ENCODE peak calls at places on chromosome 18, in five cellular contexts. Q is gastrocnemius medialis; J is H1; F is substantia nigra; B is CD4-positive, CD25-positive, alpha-beta regulatory T cell. W is an unnamed sample.

GRCh38 chr18:475202-475624 is 25.3 kb downstream of the COLEC12 start:
- DNase-seq in Q (no peak), J (peak), F (no peak), B (no peak), W (no peak)

GRCh38 chr18:48264508-48264907 is 144.7 kb downstream of the ZBTB7C start:
- DNase-seq in Q (no peak), J (no peak), F (no peak), B (no peak), W (no peak)

GRCh38 chr18:23462876-23463275 is 9.8 kb downstream of the RIOK3 start:
- DNase-seq in Q (no peak), J (no peak), F (no peak), B (no peak), W (no peak)

GRCh38 chr18:74715306-74715705 is 117.6 kb downstream of the ZNF407 start:
- DNase-seq in Q (no peak), J (no peak), F (peak), B (no peak), W (no peak)

GRCh38 chr18:23824704-23825103 is 135.5 kb downstream of the LAMA3 start:
- DNase-seq in Q (no peak), J (no peak), F (no peak), B (no peak), W (no peak)

GRCh38 chr18:39058386-39059000 is 1492.9 kb upstream of the CELF4 start:
- DNase-seq in Q (no peak), J (no peak), F (no peak), B (no peak), W (no peak)

GRCh38 chr18:28027755-28028154 is 149.2 kb downstream of the CDH2 start:
- DNase-seq in Q (no peak), J (no peak), F (no peak), B (no peak), W (no peak)

GRCh38 chr18:73807551-73808192 is 340.0 kb downstream of the FBXO15 start:
- DNase-seq in Q (no peak), J (no peak), F (no peak), B (no peak), W (no peak)

GRCh38 chr18:64972545-64972944 is 778.3 kb upstream of the CDH7 start:
- DNase-seq in Q (no peak), J (no peak), F (no peak), B (no peak), W (no peak)

GRCh38 chr18:398866-399637 is 101.4 kb downstream of the COLEC12 start:
- DNase-seq in Q (no peak), J (no peak), F (no peak), B (no peak), W (no peak)

GRCh38 chr18:22342625-22343024 is 75.1 kb downstream of the CTAGE1 start:
- DNase-seq in Q (no peak), J (no peak), F (no peak), B (no peak), W (peak)

GRCh38 chr18:62399781-62400308 is 74.7 kb downstream of the TNFRSF11A start:
- DNase-seq in Q (no peak), J (no peak), F (no peak), B (no peak), W (no peak)

GRCh38 chr18:59383831-59384230 is 24.8 kb upstream of the LMAN1 start:
- DNase-seq in Q (no peak), J (no peak), F (no peak), B (no peak), W (no peak)

GRCh38 chr18:71630686-71631085 is 913.5 kb downstream of the CBLN2 start:
- DNase-seq in Q (no peak), J (no peak), F (no peak), B (no peak), W (no peak)

GRCh38 chr18:26963292-26963691 is 97.8 kb upstream of the AQP4 start:
- DNase-seq in Q (no peak), J (no peak), F (no peak), B (no peak), W (no peak)

GRCh38 chr18:23887493-23887892 is 127.1 kb upstream of the TTC39C start:
- DNase-seq in Q (no peak), J (no peak), F (no peak), B (no peak), W (no peak)

GRCh38 chr18:22314001-22314400 is 103.7 kb downstream of the CTAGE1 start:
- DNase-seq in Q (no peak), J (no peak), F (no peak), B (no peak), W (no peak)

GRCh38 chr18:79948719-79949411 is 2.6 kb downstream of the SLC66A2 start:
- DNase-seq in Q (no peak), J (no peak), F (no peak), B (no peak), W (no peak)

GRCh38 chr18:2906522-2907458 is 60.0 kb downstream of the EMILIN2 start:
- DNase-seq in Q (no peak), J (no peak), F (no peak), B (peak), W (no peak)

GRCh38 chr18:32389191-32389590 is 81.5 kb downstream of the GAREM1 start:
- DNase-seq in Q (no peak), J (no peak), F (no peak), B (no peak), W (no peak)

GRCh38 chr18:50117876-50118275 is 77.1 kb downstream of the MYO5B start:
- DNase-seq in Q (no peak), J (no peak), F (no peak), B (no peak), W (no peak)

GRCh38 chr18:23300211-23300887 is 152.7 kb upstream of the RIOK3 start:
- DNase-seq in Q (no peak), J (no peak), F (no peak), B (no peak), W (no peak)

GRCh38 chr18:54774423-54774822 is 53.9 kb upstream of the RAB27B start:
- DNase-seq in Q (no peak), J (no peak), F (no peak), B (no peak), W (no peak)

GRCh38 chr18:60649107-60649506 is 276.5 kb upstream of the MC4R start:
- DNase-seq in Q (no peak), J (no peak), F (no peak), B (no peak), W (no peak)

GRCh38 chr18:22322251-22322691 is 95.4 kb downstream of the CTAGE1 start:
- DNase-seq in Q (no peak), J (no peak), F (no peak), B (no peak), W (no peak)

GRCh38 chr18:58076052-58076451 is 32.0 kb downstream of the NEDD4L start:
- DNase-seq in Q (no peak), J (no peak), F (no peak), B (no peak), W (no peak)

GRCh38 chr18:31245820-31246219 is 72.1 kb upstream of the DSG1 start:
- DNase-seq in Q (no peak), J (no peak), F (no peak), B (no peak), W (peak)

DNA sequence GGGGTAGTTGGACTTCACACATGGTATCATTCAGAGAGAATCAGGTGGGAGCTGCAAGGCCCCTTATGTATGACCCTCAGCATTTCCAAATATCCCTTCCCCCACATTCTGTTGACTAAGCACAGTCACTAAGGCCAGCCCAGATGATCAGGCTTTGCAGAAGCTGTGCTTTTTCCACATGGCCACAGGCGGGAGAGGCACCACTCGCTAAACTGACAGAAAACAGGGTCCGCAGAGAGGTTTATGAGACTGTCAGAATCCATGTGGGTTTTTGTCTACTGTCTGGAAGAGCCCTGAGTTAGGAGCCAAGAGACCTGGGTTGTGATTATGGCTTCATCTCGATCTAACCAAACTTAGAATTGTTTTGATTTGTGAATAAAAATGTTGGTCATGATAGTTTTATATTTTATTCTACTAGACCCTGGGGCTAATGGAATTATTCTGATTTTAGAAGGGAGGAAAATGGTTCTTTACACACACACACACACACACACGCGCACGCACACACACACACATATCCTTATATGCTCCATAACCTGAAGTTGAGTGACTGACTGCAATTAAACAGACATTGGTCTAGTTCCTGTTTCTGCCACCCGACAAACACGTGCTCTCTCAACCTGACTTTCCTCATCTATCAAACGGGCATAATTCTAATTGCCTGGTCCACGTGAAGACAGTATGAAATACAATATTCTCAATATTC is 50.6 kb downstream of the SETBP1 start:
- DNase-seq in Q (no peak), J (no peak), F (no peak), B (no peak), W (no peak)
- H3K27ac ChIP-seq in Q (peak), J (no peak), F (no peak), B (no peak), W (peak)

DNA sequence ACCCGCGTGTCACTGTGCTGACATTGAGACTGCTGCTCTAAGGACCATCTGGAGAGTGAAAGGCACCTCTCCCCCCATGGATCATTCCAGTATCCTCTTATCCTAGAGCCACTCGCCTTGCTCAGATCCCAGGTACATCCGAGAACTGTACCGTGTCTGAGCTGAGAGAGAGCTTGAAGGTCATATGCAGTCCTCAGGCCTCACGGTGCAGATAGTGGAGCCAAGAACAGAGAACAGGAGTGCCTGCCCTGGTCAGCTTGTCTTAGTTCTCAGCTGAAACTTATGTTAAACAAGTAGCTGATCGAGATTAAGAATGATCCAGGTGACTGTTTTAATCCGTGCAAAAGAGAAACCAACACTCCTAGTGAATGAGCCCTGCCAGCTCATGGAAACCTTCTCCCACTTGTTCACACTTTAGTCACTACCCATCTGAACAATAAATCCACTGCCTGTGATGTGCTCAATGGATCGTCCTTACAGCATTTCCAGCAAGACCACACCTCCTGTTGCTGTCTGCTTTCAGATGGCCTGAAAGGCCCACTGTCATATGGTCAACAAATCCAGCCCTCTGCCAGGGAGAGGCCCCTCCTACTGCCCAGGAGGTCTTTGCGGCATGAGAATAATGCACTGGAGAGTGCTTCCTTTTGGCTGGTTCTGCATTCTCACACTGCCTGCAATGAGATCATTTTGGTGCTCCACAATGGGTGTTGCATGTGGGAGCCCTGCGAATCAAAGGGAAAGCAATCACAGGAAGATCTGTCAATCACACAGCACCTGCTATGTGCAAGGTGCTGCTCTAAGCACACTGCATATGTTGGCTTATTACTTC is 43.7 kb upstream of the APCDD1 start:
- DNase-seq in Q (no peak), J (no peak), F (no peak), B (no peak), W (peak)
- H3K27ac ChIP-seq in Q (no peak), J (no peak), F (no peak), B (no peak), W (no peak)

GRCh38 chr18:51153659-51154371 is 43.7 kb downstream of the MEX3C start:
- DNase-seq in Q (no peak), J (no peak), F (no peak), B (peak), W (no peak)
- H3K27ac ChIP-seq in Q (peak), J (no peak), F (no peak), B (peak), W (no peak)

DNA sequence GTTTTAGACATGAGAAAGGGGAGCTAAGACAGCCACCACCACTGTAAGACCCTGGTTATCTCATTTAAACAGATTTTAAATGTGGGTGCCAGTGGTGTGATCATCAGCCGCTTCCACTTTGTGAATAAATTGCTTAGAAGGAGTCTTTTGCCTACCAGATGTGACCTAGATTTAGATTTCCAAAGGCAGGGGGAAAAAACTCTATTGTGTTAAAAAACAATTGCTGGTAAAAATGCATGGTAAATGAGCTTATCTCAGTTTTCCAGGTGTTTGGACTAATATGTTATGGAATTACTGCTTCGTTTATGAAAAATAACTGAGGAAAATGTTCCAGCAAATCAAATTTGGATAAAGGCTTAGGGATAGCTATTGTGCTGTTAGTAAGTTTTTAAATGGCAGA is 466.3 kb upstream of the RAB12 start:
- DNase-seq in Q (no peak), J (no peak), F (no peak), B (no peak), W (no peak)
- H3K27ac ChIP-seq in Q (peak), J (no peak), F (no peak), B (no peak), W (no peak)

W was measured in epithelial cell of prostate.